ENCODE peak calls at places on chromosome 3, in ten cellular contexts. J is breast epithelium; U is psoas muscle; A is MM.1S; H is choroid plexus epithelial cell; K is ascending aorta; G is AG09309; D is CD8-positive, alpha-beta T cell; E is cardiac fibroblast; S is A549. L is an unnamed sample.
A peak's percentile ranks its signal among the peaks of the same experiment; 100 is the strongest.

GRCh38 chr3:71964170-71964569 is 179.2 kb upstream of the PROK2 start:
- DNase-seq in J (no peak), U (no peak), A (no peak), H (no peak), K (no peak), G (no peak), D (no peak), E (no peak), S (no peak), L (no peak)

GRCh38 chr3:131831608-131832007 is 203.2 kb downstream of the CPNE4 start:
- DNase-seq in J (no peak), U (no peak), A (no peak), H (no peak), K (no peak), G (no peak), D (no peak), E (no peak), S (no peak), L (no peak)

GRCh38 chr3:138923531-138923994 is 23.4 kb downstream of the FOXL2 start:
- DNase-seq in J (peak; percentile 74), U (peak; percentile 77), A (peak; percentile 82), H (peak; percentile 94), K (peak; percentile 87), G (peak; percentile 64), D (peak; percentile 87), E (peak; percentile 92), S (peak; percentile 84), L (peak; percentile 83)

GRCh38 chr3:61774279-61774890 is 213.0 kb downstream of the PTPRG start:
- DNase-seq in J (no peak), U (no peak), A (no peak), H (no peak), K (no peak), G (no peak), D (no peak), E (no peak), S (no peak), L (no peak)

GRCh38 chr3:9028134-9028533 is 64.9 kb upstream of the RAD18 start:
- DNase-seq in J (peak; percentile 62), U (peak; percentile 86), A (no peak), H (peak; percentile 83), K (peak; percentile 79), G (peak; percentile 25), D (no peak), E (peak; percentile 84), S (no peak), L (peak; percentile 74)

GRCh38 chr3:48268936-48269551 is 28.1 kb downstream of the ZNF589 start:
- DNase-seq in J (peak; percentile 51), U (no peak), A (no peak), H (no peak), K (no peak), G (no peak), D (peak; percentile 15), E (peak; percentile 9), S (no peak), L (no peak)

GRCh38 chr3:100796556-100796955 is 87.3 kb downstream of the TFG start:
- DNase-seq in J (no peak), U (no peak), A (peak; percentile 64), H (peak; percentile 63), K (no peak), G (no peak), D (no peak), E (peak; percentile 56), S (peak; percentile 14), L (peak; percentile 53)

GRCh38 chr3:138365991-138366759 is 17.8 kb downstream of the MRAS start:
- DNase-seq in J (no peak), U (no peak), A (no peak), H (no peak), K (no peak), G (no peak), D (no peak), E (no peak), S (no peak), L (no peak)

GRCh38 chr3:45387171-45387570 is 1.2 kb upstream of the LARS2 start:
- DNase-seq in J (no peak), U (no peak), A (no peak), H (no peak), K (no peak), G (no peak), D (no peak), E (no peak), S (no peak), L (no peak)

GRCh38 chr3:150293401-150294001 is 114.6 kb upstream of the TSC22D2 start:
- DNase-seq in J (no peak), U (no peak), A (no peak), H (peak; percentile 96), K (no peak), G (peak; percentile 43), D (no peak), E (peak; percentile 61), S (no peak), L (peak; percentile 85)

GRCh38 chr3:46860381-46861292 is 2.6 kb downstream of the MYL3 start:
- DNase-seq in J (no peak), U (peak; percentile 55), A (no peak), H (no peak), K (peak; percentile 58), G (no peak), D (no peak), E (no peak), S (peak; percentile 34), L (no peak)

GRCh38 chr3:98188553-98188952 is 22.1 kb downstream of the OR5H15 start:
- DNase-seq in J (no peak), U (no peak), A (peak; percentile 35), H (peak; percentile 15), K (no peak), G (no peak), D (no peak), E (no peak), S (peak; percentile 7), L (no peak)

GRCh38 chr3:105904683-105905320 is 36.0 kb upstream of the CBLB start:
- DNase-seq in J (no peak), U (no peak), A (no peak), H (peak; percentile 43), K (no peak), G (no peak), D (no peak), E (peak; percentile 37), S (no peak), L (peak; percentile 31)

GRCh38 chr3:126478581-126479310 is 3.1 kb upstream of the ZXDC start:
- DNase-seq in J (no peak), U (no peak), A (no peak), H (no peak), K (no peak), G (no peak), D (no peak), E (no peak), S (no peak), L (no peak)

DNA sequence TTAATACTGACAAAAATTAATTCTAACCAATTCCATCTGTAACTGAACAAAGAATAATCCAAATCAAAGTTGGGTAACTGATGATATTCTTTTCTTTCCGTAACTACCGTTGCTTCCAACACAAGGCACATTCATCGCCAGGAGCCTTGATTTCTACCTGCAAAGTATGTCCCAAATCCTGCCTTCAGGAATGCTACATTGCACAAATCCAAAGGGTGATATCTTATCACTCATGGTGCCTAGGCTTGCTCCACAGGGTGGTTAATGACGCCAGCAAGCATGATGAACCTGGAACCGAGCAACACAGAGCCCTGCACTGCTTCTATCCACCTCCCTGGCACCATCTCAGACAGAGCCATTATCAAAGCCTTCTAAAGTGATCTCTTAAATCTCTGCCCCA is 772.7 kb downstream of the ROBO1 start:
- DNase-seq in J (no peak), U (no peak), A (no peak), H (no peak), K (no peak), G (no peak), D (no peak), E (no peak), S (no peak), L (no peak)
- H3K4me3 ChIP-seq in J (no peak overlapping the region), U (no peak overlapping the region), A (no peak overlapping the region), H (no peak overlapping the region), K (no peak overlapping the region), G (no peak overlapping the region), D (no peak overlapping the region), E (no peak overlapping the region), S (no peak overlapping the region), L (no peak overlapping the region)

DNA sequence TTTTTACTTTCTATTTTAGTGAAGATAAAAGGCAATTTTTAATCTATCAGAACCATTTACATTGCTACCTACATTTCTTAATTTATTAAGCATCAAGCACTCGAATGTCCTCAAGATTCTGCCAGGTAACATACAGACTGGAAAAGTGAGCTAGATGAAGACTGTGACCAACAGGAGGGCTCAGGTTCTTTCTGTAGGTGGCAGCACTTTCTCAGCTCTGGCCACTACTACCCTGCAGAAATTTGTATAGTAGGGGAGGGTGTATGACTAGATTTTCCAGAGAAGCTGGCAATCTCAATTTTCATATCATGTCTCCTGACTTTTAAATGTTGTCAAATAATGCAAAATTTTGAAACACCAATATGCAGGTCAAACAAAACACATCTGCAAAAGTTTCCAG is 165.0 kb upstream of the SUCLG2 start:
- DNase-seq in J (no peak), U (no peak), A (peak; percentile 25), H (peak; percentile 9), K (no peak), G (no peak), D (no peak), E (no peak), S (peak; percentile 4), L (no peak)
- TF ChIP-seq CTCF in J (no peak), U (no peak), A (peak; percentile 57), H (peak; percentile 37), K (peak; percentile 23), G (no peak), D (no peak), E (peak; percentile 14), S (peak; percentile 14), L (peak; percentile 19)

GRCh38 chr3:128074851-128075515 is 22.7 kb downstream of the SEC61A1 start:
- DNase-seq in J (no peak), U (no peak), A (no peak), H (peak; percentile 38), K (no peak), G (no peak), D (no peak), E (no peak), S (no peak), L (no peak)

GRCh38 chr3:128076465-128076782 is 24.2 kb downstream of the SEC61A1 start:
- DNase-seq in J (no peak), U (no peak), A (no peak), H (no peak), K (no peak), G (no peak), D (no peak), E (no peak), S (no peak), L (no peak)

GRCh38 chr3:128075516-128076464 is 23.6 kb downstream of the SEC61A1 start:
- DNase-seq in J (peak; percentile 58), U (peak; percentile 89), A (peak; percentile 84), H (peak; percentile 90), K (peak; percentile 91), G (no peak), D (peak; percentile 87), E (peak; percentile 88), S (peak; percentile 77), L (peak; percentile 86)

GRCh38 chr3:128078875-128079274 is 26.6 kb downstream of the SEC61A1 start:
- DNase-seq in J (no peak), U (no peak), A (no peak), H (no peak), K (no peak), G (no peak), D (no peak), E (no peak), S (no peak), L (no peak)

GRCh38 chr3:128076783-128077624 is 24.8 kb downstream of the SEC61A1 start:
- DNase-seq in J (no peak), U (peak; percentile 44), A (no peak), H (peak; percentile 28), K (peak; percentile 70), G (no peak), D (no peak), E (no peak), S (no peak), L (no peak)
- H3K4me3 ChIP-seq in J (peak overlapping the region; percentile 51), U (peak overlapping the region; percentile 70), A (no peak overlapping the region), H (peak overlapping the region; percentile 58), K (peak overlapping the region; percentile 57), G (no peak overlapping the region), D (peak overlapping the region; percentile 73), E (peak overlapping the region; percentile 26), S (no peak overlapping the region), L (no peak overlapping the region)

GRCh38 chr3:123624302-123624701 is 39.4 kb upstream of the HACD2 start:
- DNase-seq in J (no peak), U (no peak), A (no peak), H (no peak), K (no peak), G (no peak), D (no peak), E (no peak), S (no peak), L (no peak)
- TF ChIP-seq CTCF in J (no peak), U (no peak), A (no peak), H (no peak), K (no peak), G (no peak), D (no peak), E (no peak), S (no peak), L (no peak)